ENCODE peak calls at places on chromosomes 6 and 20, in six cellular contexts. S, E, C, K, U and Z are unnamed samples.

GRCh38 chr20:12110711-12111110 is 193.0 kb downstream of the BTBD3 start:
- DNase-seq in S (no peak), E (no peak), C (no peak), K (no peak), U (no peak), Z (no peak)

GRCh38 chr20:64222851-64223525 is 32.6 kb upstream of the PCMTD2 start:
- DNase-seq in S (no peak), E (no peak), C (no peak), K (peak; percentile 72), U (no peak), Z (no peak)

GRCh38 chr6:112203577-112204349 is 50.6 kb downstream of the LAMA4 start:
- DNase-seq in S (no peak), E (peak; percentile 95), C (no peak), K (no peak), U (no peak), Z (no peak)

GRCh38 chr20:2693286-2693995 is 861 bp downstream of the EBF4 start:
- DNase-seq in S (peak; percentile 38), E (no peak), C (peak; percentile 16), K (peak; percentile 38), U (peak; percentile 51), Z (no peak)

GRCh38 chr6:160950507-160950906 is 41.1 kb upstream of the MAP3K4 start:
- DNase-seq in S (no peak), E (peak; percentile 44), C (no peak), K (peak; percentile 48), U (no peak), Z (no peak)

GRCh38 chr20:50111120-50111828 is 1.7 kb downstream of the UBE2V1 start:
- DNase-seq in S (no peak), E (peak; percentile 73), C (no peak), K (no peak), U (no peak), Z (no peak)

GRCh38 chr6:155245871-155246270 is 17.9 kb upstream of the CLDN20 start:
- DNase-seq in S (no peak), E (no peak), C (no peak), K (no peak), U (no peak), Z (no peak)

GRCh38 chr6:9878535-9878934 is 536.3 kb downstream of the TFAP2A start:
- DNase-seq in S (no peak), E (no peak), C (no peak), K (no peak), U (no peak), Z (no peak)

GRCh38 chr6:117615981-117616961 is 14.0 kb upstream of the GOPC start:
- DNase-seq in S (peak; percentile 42), E (peak; percentile 11), C (peak; percentile 5), K (no peak), U (no peak), Z (no peak)

GRCh38 chr6:168015492-168016175 is 18.2 kb downstream of the KIF25 start:
- DNase-seq in S (no peak), E (no peak), C (no peak), K (no peak), U (no peak), Z (no peak)

GRCh38 chr6:88536056-88536455 is 369.9 kb upstream of the CNR1 start:
- DNase-seq in S (no peak), E (no peak), C (no peak), K (no peak), U (no peak), Z (no peak)

GRCh38 chr6:131641554-131641953 is 4.5 kb downstream of the ENPP3 start:
- DNase-seq in S (no peak), E (no peak), C (no peak), K (no peak), U (no peak), Z (no peak)

GRCh38 chr6:104969108-104969507 is 12.2 kb downstream of the LIN28B start:
- DNase-seq in S (no peak), E (no peak), C (no peak), K (no peak), U (no peak), Z (no peak)

GRCh38 chr6:138580801-138581200 is 81.5 kb upstream of the NHSL1 start:
- DNase-seq in S (no peak), E (no peak), C (no peak), K (no peak), U (no peak), Z (no peak)

GRCh38 chr6:70797625-70798024 is 129.9 kb downstream of the SMAP1 start:
- DNase-seq in S (no peak), E (no peak), C (no peak), K (no peak), U (no peak), Z (no peak)
- H3K9me3 ChIP-seq in S (no peaks in the 10 kb centered on the region), E (no peaks in the 10 kb centered on the region), C (no peaks in the 10 kb centered on the region), K (no peaks in the 10 kb centered on the region), U (no peaks in the 10 kb centered on the region), Z (no peaks in the 10 kb centered on the region)

GRCh38 chr6:54056105-54056504 is 55.1 kb upstream of the MLIP start:
- DNase-seq in S (no peak), E (no peak), C (no peak), K (no peak), U (no peak), Z (no peak)

GRCh38 chr6:54058236-54058635 is 53.0 kb upstream of the MLIP start:
- DNase-seq in S (no peak), E (no peak), C (no peak), K (no peak), U (no peak), Z (no peak)

GRCh38 chr6:54053893-54054391 is 57.3 kb upstream of the MLIP start:
- DNase-seq in S (no peak), E (peak; percentile 90), C (no peak), K (no peak), U (no peak), Z (no peak)

GRCh38 chr6:54059683-54060082 is 51.6 kb upstream of the MLIP start:
- DNase-seq in S (no peak), E (no peak), C (no peak), K (no peak), U (no peak), Z (no peak)

DNA sequence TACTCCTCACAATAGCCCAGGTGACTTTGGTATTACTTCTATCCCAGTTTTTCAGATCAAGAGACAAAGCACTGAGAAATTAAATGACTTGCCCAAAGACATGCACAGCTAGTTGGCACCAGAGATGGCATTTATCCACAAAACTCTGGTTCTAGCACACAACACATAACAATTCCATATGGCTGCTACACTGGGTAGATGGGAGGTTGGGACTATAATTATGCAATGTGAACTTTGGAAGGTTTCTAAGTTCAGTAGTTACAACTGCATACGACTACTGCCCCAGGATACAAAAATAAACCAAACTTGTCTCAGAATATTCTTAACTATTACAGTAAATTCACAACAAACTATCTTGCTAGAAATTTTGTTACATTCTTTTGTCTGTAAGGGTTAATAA is 54.2 kb upstream of the MLIP start:
- DNase-seq in S (no peak), E (no peak), C (no peak), K (no peak), U (no peak), Z (no peak)
- H3K9me3 ChIP-seq in S (no peaks in the 10 kb centered on the region), E (no peaks in the 10 kb centered on the region), C (no peaks in the 10 kb centered on the region), K (no peaks in the 10 kb centered on the region), U (no peaks in the 10 kb centered on the region), Z (no peaks in the 10 kb centered on the region)

GRCh38 chr20:59560588-59561227 is 43.6 kb upstream of the PHACTR3 start:
- DNase-seq in S (no peak), E (peak; percentile 11), C (no peak), K (no peak), U (no peak), Z (no peak)
- H3K9me3 ChIP-seq in S (no peaks in the 10 kb centered on the region), E (peaks cover 2% of the 10 kb centered on the region), C (no peaks in the 10 kb centered on the region), K (no peaks in the 10 kb centered on the region), U (no peaks in the 10 kb centered on the region), Z (no peaks in the 10 kb centered on the region)

DNA sequence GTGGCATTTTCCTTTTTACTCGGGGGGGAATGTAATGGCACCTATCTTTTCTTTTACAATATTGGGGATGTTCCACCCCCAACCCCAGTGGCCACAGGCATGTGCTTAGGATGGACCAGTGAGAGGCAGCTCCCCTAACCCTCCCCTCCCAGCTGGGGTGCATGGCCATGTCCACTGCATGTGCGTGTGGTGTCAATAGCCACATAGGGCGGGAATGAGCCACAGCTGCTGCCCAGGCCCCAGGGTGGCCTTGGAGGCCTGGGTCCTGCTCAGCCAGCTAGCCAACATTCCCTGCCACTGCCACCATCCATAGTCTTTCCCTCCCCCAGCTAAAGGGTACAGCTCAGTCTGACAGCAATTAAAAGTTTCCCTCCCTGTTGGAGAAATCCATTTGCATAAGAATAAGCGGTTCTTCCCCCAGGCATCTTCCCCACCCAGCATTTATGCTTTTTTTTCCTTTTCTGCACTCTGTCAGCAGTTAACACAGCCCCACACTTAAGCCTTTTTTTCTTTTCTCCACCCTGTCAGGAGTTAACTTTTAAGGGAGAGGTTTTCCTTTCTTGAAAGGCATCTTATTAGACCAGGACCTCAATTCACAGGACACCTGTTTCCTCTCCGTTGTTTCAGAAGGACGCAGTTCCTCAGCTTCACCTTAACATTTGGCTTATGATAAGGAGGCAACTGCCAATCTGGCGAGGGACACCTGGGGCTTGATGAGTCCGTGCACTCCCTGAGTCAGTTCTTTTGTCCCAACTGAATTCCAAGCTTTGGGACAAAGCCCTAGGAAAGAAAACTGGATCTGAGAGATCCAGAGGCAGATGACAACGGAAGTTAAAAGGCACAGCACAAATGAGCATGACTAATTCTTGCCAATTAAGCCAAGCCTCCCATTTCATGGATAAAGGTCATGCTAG is 121.4 kb downstream of the TPBG start:
- DNase-seq in S (no peak), E (no peak), C (no peak), K (no peak), U (no peak), Z (no peak)
- H3K9me3 ChIP-seq in S (no peaks in the 10 kb centered on the region), E (peaks cover 10% of the 10 kb centered on the region), C (peaks cover 4% of the 10 kb centered on the region), K (peaks cover 20% of the 10 kb centered on the region), U (no peaks in the 10 kb centered on the region), Z (no peaks in the 10 kb centered on the region)

DNA sequence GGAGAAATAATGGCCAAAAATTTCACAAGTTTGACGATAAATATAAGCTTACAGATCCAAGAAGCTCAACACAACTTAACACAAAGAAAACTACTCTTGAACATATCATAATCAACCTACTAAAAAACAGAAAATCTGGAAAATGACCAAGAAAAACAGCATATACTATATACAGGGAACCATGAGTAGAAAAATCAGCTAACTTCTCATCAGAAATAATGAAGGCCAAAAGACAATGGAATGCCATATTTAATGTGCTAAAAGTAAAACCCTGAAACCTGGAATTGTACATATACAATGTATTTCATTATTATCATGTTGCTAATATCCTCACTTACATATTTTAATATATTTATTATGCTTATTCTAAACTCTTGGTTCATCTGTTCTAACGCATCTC is 25.3 kb downstream of the MAPK13 start:
- DNase-seq in S (no peak), E (no peak), C (no peak), K (no peak), U (no peak), Z (no peak)
- H3K9me3 ChIP-seq in S (no peaks in the 10 kb centered on the region), E (peaks cover 7% of the 10 kb centered on the region), C (no peaks in the 10 kb centered on the region), K (no peaks in the 10 kb centered on the region), U (no peaks in the 10 kb centered on the region), Z (peaks cover 5% of the 10 kb centered on the region)

DNA sequence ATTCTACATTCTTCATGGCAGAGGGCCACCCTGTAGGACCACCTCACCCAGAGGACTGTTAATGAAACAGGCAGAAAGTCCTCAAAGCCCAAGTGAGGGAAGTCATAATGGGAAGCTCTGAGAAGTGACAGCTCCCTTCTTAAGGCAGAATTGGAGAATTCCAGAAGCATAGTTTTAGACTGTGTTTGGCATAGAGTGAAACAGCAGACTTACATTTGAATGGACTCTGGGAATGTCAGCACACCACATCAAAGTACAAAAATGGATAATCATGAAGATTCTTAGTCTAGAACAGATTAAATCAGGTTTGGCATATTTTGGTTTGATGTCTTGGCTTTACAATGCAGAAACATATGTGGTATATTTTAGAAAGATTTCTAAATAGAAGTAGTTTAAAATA is 17.9 kb downstream of the SH3BGRL2 start:
- DNase-seq in S (no peak), E (no peak), C (no peak), K (no peak), U (no peak), Z (no peak)
- H3K9me3 ChIP-seq in S (no peaks in the 10 kb centered on the region), E (no peaks in the 10 kb centered on the region), C (no peaks in the 10 kb centered on the region), K (no peaks in the 10 kb centered on the region), U (no peaks in the 10 kb centered on the region), Z (no peaks in the 10 kb centered on the region)